ENCODE peak calls at places on chromosome 22, in nine cellular contexts. L, Z, V, C, G, Y, K, R and I are unnamed samples.

GRCh38 chr22:23677701-23677995 is 13.2 kb upstream of the RGL4 start:
- DNase-seq in L (no peak), Z (no peak), V (no peak), C (no peak), G (no peak), Y (peak; percentile 54), K (no peak), R (no peak), I (no peak)

GRCh38 chr22:48957311-48957986 is 870.2 kb downstream of the BRD1 start:
- DNase-seq in L (no peak), Z (no peak), V (no peak), C (no peak), G (no peak), Y (peak; percentile 64), K (no peak), R (peak; percentile 26), I (no peak)

GRCh38 chr22:19498154-19498865 is 18.6 kb downstream of the CDC45 start:
- DNase-seq in L (no peak), Z (no peak), V (no peak), C (no peak), G (no peak), Y (no peak), K (no peak), R (no peak), I (no peak)

GRCh38 chr22:19352217-19352616 is 60.7 kb upstream of the CLTCL1 start:
- DNase-seq in L (no peak), Z (no peak), V (no peak), C (no peak), G (no peak), Y (peak; percentile 23), K (no peak), R (no peak), I (no peak)

GRCh38 chr22:19864538-19865106 is 9.9 kb upstream of the GNB1L start:
- DNase-seq in L (no peak), Z (no peak), V (peak; percentile 52), C (no peak), G (peak; percentile 28), Y (no peak), K (no peak), R (no peak), I (no peak)

GRCh38 chr22:22342697-22343602 is 98.4 kb downstream of the VPREB1 start:
- DNase-seq in L (peak; percentile 53), Z (peak; percentile 98), V (peak; percentile 16), C (peak; percentile 66), G (no peak), Y (no peak), K (peak; percentile 69), R (peak; percentile 92), I (peak; percentile 69)

GRCh38 chr22:21932347-21932746 is 20.3 kb downstream of the PPM1F start:
- DNase-seq in L (no peak), Z (no peak), V (no peak), C (no peak), G (no peak), Y (no peak), K (no peak), R (no peak), I (no peak)

GRCh38 chr22:34669001-34669400 is 397.0 kb upstream of the ISX start:
- DNase-seq in L (no peak), Z (no peak), V (no peak), C (no peak), G (no peak), Y (no peak), K (no peak), R (no peak), I (no peak)

GRCh38 chr22:22882033-22882717 is 5.4 kb upstream of the IGLL5 start:
- DNase-seq in L (no peak), Z (no peak), V (no peak), C (no peak), G (no peak), Y (peak; percentile 75), K (no peak), R (no peak), I (peak; percentile 59)

GRCh38 chr22:33049125-33049729 is 9.0 kb downstream of the SYN3 start:
- DNase-seq in L (peak; percentile 75), Z (peak; percentile 83), V (peak; percentile 85), C (peak; percentile 44), G (peak; percentile 67), Y (peak; percentile 93), K (peak; percentile 57), R (peak; percentile 69), I (peak; percentile 82)

GRCh38 chr22:33051960-33052839 is 6.0 kb downstream of the SYN3 start:
- DNase-seq in L (no peak), Z (no peak), V (no peak), C (no peak), G (no peak), Y (peak; percentile 81), K (no peak), R (no peak), I (no peak)

GRCh38 chr22:33050614-33051230 is 7.5 kb downstream of the SYN3 start:
- DNase-seq in L (no peak), Z (no peak), V (no peak), C (no peak), G (no peak), Y (peak; percentile 14), K (no peak), R (no peak), I (no peak)

GRCh38 chr22:33044059-33044458 is 14.1 kb downstream of the SYN3 start:
- DNase-seq in L (no peak), Z (no peak), V (no peak), C (no peak), G (no peak), Y (no peak), K (no peak), R (no peak), I (no peak)

DNA sequence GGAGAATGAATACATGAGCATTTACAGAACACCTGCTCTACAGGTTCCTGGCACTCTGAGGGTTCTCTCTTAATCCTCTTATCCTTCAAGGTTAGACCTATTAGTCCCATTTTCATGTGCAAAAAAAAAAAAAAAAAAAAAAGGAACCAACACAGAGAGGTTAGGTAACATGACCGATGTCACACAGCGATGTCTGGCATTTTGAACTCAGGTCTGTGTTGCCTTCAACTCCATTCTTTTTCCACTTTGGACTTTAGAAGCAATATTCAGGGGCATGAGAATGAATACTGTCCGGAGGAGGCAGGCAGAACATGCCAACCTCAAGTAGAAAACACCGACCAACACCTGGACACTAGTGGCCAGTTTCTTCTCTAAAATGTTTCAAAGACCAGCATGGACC is 10.4 kb downstream of the SYN3 start:
- DNase-seq in L (no peak), Z (no peak), V (no peak), C (no peak), G (no peak), Y (no peak), K (no peak), R (no peak), I (no peak)
- TF ChIP-seq CTCF in L (no peak), Z (no peak), V (no peak), C (no peak), G (no peak), Y (no peak), K (no peak), R (no peak), I (no peak)

GRCh38 chr22:47125603-47126002 is 363.2 kb downstream of the TBC1D22A start:
- DNase-seq in L (no peak), Z (no peak), V (peak; percentile 13), C (no peak), G (no peak), Y (no peak), K (no peak), R (no peak), I (no peak)
- TF ChIP-seq CTCF in L (no peak), Z (no peak), V (peak; percentile 6), C (no peak), G (peak; percentile 22), Y (no peak), K (no peak), R (no peak), I (no peak)

DNA sequence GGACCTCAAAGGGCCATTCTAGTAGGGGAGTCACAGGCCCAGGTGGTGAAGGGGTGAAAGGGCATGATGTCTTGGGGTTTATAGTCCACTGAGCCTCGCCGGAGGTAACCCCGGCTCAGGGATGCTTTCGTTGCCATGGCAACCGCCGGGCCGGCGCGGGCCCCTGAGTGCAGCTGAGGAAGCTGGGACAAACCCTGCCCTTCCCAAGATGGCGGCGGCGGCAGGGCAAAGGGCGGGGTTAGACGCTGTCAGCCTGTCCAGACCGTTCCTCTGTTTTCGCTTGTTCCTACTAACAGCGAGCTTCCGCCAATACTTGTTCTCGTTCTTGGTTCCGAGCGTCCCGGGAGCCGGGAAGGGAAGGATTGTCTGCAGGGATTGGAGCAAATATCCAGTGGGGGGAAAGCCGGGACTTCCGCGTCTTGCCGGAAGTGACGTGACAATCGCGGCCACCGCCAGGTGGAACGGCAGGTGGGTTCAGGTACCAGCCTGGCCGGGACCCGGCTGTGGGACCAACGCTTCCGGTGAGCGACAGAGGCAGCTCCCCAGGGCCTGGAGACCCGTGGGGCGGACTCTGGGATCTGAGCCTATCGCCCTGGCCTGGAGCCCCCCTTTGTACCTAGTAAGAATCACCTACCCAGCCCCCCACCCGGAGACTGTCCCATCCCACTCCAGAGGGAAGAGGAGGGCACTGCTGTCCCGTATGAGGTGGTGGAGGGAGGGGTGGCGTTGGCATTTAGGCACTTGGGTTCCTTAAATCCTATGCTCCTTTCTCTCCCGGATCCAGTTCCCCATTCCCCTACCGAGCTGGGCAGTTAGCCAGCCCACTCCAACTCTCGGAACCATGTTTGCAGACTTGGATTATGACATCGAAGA is at the start of gene PICK1:
- DNase-seq in L (peak; percentile 87), Z (peak; percentile 95), V (peak; percentile 96), C (peak; percentile 70), G (peak; percentile 91), Y (peak; percentile 96), K (peak; percentile 89), R (peak; percentile 93), I (peak; percentile 88)
- TF ChIP-seq CTCF in L (no peak), Z (no peak), V (no peak), C (no peak), G (no peak), Y (no peak), K (no peak), R (no peak), I (no peak)

GRCh38 chr22:33465554-33465953 is 407.4 kb upstream of the SYN3 start:
- DNase-seq in L (no peak), Z (no peak), V (no peak), C (no peak), G (no peak), Y (peak; percentile 64), K (no peak), R (no peak), I (no peak)

GRCh38 chr22:33467067-33467466 is 408.9 kb upstream of the SYN3 start:
- DNase-seq in L (no peak), Z (no peak), V (no peak), C (no peak), G (no peak), Y (no peak), K (no peak), R (no peak), I (no peak)

GRCh38 chr22:33470456-33470855 is 412.3 kb upstream of the SYN3 start:
- DNase-seq in L (no peak), Z (no peak), V (no peak), C (no peak), G (no peak), Y (peak; percentile 64), K (no peak), R (no peak), I (peak; percentile 22)

GRCh38 chr22:33464698-33465097 is 406.5 kb upstream of the SYN3 start:
- DNase-seq in L (no peak), Z (no peak), V (no peak), C (no peak), G (no peak), Y (no peak), K (no peak), R (no peak), I (no peak)

DNA sequence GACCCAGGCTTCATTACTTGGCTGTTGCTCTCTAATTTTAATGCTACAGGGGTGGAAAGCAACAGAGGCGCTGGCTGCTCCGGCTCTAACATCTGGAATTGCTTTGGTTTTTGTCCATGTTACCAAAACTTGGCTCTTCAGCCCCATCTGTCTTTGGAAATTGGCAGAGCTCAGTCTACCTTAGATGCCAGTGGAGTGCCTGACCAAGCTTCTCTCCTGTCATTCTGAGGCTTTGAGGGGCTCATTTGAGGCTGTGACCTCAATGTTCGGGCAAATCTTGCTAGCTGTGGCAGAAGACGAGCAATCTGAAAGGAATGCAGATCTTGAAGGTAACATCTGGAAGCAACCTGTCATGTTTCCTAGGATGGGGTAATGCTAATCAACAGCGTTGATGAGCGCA is 409.5 kb upstream of the SYN3 start:
- DNase-seq in L (no peak), Z (no peak), V (no peak), C (no peak), G (no peak), Y (peak; percentile 73), K (no peak), R (no peak), I (no peak)
- TF ChIP-seq CTCF in L (no peak), Z (no peak), V (no peak), C (no peak), G (peak; percentile 10), Y (no peak), K (no peak), R (no peak), I (no peak)